ENCODE peak calls at places on chromosomes 16 and 17, in five cellular contexts. B is K562, R is GM12878, C is HepG2, Z is upper lobe of left lung. N is an unnamed sample.

GRCh38 chr16:30882429-30883310 is 11.2 kb downstream of the BCL7C start:
- ATAC-seq in B (peak), Z (no peak), R (no peak), C (peak), N (no peak)

GRCh38 chr17:45052052-45052772 is 780 bp upstream of the DCAKD start:
- ATAC-seq in B (peak), Z (no peak), R (no peak), C (no peak), N (peak)

GRCh38 chr16:86517652-86518258 is 7.4 kb downstream of the FOXF1 start:
- ATAC-seq in Z (no peak), B (peak), C (peak), R (peak), N (peak)

GRCh38 chr16:48089053-48089792 is 66.6 kb downstream of the ABCC12 start:
- ATAC-seq in R (no peak), B (no peak), C (no peak), Z (no peak), N (no peak)

GRCh38 chr16:10168258-10168657 is 14.0 kb downstream of the GRIN2A start:
- ATAC-seq in R (no peak), Z (no peak), B (no peak), C (no peak), N (no peak)

GRCh38 chr17:7632492-7632894 is 2.6 kb downstream of the SHBG start:
- ATAC-seq in R (peak), Z (peak), B (peak), C (peak), N (no peak)

GRCh38 chr16:69363281-69363717 is 11.7 kb upstream of the TMED6 start:
- ATAC-seq in B (no peak), Z (peak), C (peak), R (no peak), N (no peak)

GRCh38 chr17:37068266-37068665 is 119.5 kb downstream of the AATF start:
- ATAC-seq in B (no peak), C (peak), R (no peak), Z (no peak), N (no peak)

GRCh38 chr16:2871926-2872325 is 11.1 kb upstream of the FLYWCH2 start:
- ATAC-seq in Z (no peak), B (no peak), R (no peak), C (no peak), N (no peak)

GRCh38 chr17:27540300-27541105 is 84.3 kb downstream of the KSR1 start:
- ATAC-seq in B (no peak), R (no peak), Z (peak), C (peak), N (peak)

DNA sequence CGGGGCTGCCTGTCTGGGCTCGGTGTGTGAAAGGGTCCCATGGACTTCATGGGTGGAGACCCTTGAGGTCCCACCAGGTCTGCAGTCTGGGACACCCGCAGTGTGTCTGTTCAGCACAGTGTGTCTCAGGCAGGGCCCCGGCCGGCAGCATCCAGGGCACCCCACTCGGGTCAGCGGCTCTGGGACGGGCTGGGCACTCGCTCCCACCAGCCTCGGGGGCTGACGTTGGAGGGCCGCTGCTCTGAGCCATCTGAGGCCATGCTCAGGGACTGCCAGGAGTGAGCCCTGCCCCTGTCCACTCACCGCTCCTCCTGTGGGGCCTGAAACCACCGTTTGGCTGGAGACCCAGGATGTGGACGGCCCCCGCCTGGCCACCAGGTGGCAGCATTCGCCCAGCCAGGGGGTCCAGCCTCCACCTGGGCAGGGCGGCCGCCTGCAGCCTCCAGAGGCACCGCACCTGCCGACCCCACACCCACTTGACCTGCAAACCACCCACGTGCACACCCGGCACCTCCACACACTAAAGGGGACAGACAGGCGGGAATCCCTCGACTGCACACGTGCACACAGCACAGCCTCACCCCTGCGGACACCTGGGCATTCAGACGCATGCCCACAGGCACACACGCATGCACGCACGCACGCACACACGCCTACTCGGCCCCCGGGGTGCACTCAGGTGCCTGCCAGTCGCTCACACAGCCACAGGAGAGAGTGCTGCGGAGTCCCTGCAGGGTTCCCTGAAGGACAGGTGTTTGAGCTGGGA is 10.1 kb upstream of the ZFPM1 start:
- ATAC-seq in R (peak), Z (peak), C (peak), B (peak), N (peak)
- TF ChIP-seq POLR2AphosphoS5 in R (no peak), Z (no peak), C (no peak), B (no peak), N (peak)

GRCh38 chr17:13014801-13015200 is 3.0 kb downstream of the ELAC2 start:
- ATAC-seq in R (no peak), Z (no peak), C (no peak), B (no peak), N (no peak)
- TF ChIP-seq EP300 in R (no peak), Z (no peak), C (no peak), B (no peak), N (no peak)

GRCh38 chr16:89004209-89004831 is 27.3 kb upstream of the CBFA2T3 start:
- ATAC-seq in Z (no peak), C (peak), B (peak), R (peak), N (no peak)
- TF ChIP-seq POLR2AphosphoS5 in Z (no peak), C (no peak), B (peak), R (no peak), N (no peak)

GRCh38 chr17:3802461-3803307 is 1.7 kb upstream of the ITGAE start:
- ATAC-seq in R (no peak), B (no peak), C (peak), Z (no peak), N (peak)
- TF ChIP-seq EP300 in R (no peak), B (no peak), C (peak), Z (no peak), N (no peak)

GRCh38 chr16:17166095-17166494 is 304.7 kb downstream of the XYLT1 start:
- ATAC-seq in B (no peak), R (no peak), C (no peak), Z (no peak), N (no peak)

GRCh38 chr16:17160285-17160854 is 310.4 kb downstream of the XYLT1 start:
- ATAC-seq in C (no peak), R (no peak), Z (no peak), B (no peak), N (no peak)

GRCh38 chr16:17159616-17160015 is 311.1 kb downstream of the XYLT1 start:
- ATAC-seq in C (no peak), Z (no peak), R (no peak), B (no peak), N (no peak)

GRCh38 chr16:17162560-17162959 is 308.2 kb downstream of the XYLT1 start:
- ATAC-seq in B (no peak), R (no peak), Z (no peak), C (no peak), N (no peak)

DNA sequence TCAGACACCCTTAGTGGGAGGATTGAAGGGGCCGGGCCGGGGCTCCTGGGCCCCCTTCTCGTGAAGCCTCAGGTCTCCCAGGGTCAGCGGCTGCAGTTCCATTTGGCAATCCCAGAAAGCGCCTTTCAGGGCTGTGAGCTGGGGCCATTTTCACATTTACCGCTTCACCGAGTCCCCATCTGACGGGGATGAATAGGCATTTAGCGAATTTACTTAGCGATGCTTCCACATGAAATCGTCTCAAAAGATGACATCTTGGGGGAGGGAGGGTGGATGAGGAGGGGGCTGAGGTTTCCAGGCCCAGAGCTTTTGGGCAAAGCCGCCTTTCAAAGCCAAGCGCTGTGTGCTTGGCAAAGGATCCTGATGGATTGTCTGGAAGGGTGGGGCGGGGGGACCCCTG is 309.7 kb downstream of the XYLT1 start:
- ATAC-seq in R (no peak), C (no peak), B (no peak), Z (no peak), N (no peak)
- TF ChIP-seq POLR2AphosphoS5 in R (no peak), C (no peak), B (no peak), Z (no peak), N (no peak)

GRCh38 chr17:29131814-29132682 is 48.1 kb downstream of the MYO18A start:
- ATAC-seq in R (no peak), Z (no peak), C (no peak), B (peak), N (peak)

GRCh38 chr17:29136998-29137730 is 43.0 kb downstream of the MYO18A start:
- ATAC-seq in B (no peak), C (no peak), Z (no peak), R (no peak), N (no peak)

GRCh38 chr17:29135464-29135863 is 44.7 kb downstream of the MYO18A start:
- ATAC-seq in R (no peak), C (no peak), B (no peak), Z (no peak), N (no peak)

GRCh38 chr17:29129731-29130130 is 50.5 kb downstream of the MYO18A start:
- ATAC-seq in R (no peak), B (no peak), C (no peak), Z (peak), N (no peak)

GRCh38 chr17:29133146-29133713 is 47.0 kb downstream of the MYO18A start:
- ATAC-seq in Z (peak), C (peak), B (peak), R (peak), N (peak)
- TF ChIP-seq EP300 in Z (no peak), C (no peak), B (no peak), R (no peak), N (no peak)

DNA sequence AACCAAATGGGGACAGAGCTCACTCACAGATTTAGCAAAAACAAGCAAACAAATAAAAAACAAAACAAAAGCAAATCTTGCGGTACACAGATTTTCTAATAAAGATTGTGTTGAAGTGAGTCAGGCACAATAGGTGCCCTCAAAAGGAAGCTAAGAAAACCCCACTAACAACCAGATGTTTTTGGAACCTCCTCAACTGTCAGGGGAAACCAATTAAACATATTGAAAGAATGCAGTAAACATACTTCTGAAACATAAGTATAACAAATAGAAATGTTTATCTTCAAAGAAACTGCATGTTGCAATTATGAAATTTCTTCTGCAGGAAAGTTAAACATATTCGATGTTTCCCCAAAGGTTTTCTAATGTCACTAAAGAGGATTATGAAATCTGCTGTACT is 110.4 kb upstream of the CORO6 start:
- ATAC-seq in R (no peak), Z (no peak), C (no peak), B (no peak), N (no peak)
- TF ChIP-seq POLR2AphosphoS5 in R (no peak), Z (no peak), C (no peak), B (no peak), N (no peak)

DNA sequence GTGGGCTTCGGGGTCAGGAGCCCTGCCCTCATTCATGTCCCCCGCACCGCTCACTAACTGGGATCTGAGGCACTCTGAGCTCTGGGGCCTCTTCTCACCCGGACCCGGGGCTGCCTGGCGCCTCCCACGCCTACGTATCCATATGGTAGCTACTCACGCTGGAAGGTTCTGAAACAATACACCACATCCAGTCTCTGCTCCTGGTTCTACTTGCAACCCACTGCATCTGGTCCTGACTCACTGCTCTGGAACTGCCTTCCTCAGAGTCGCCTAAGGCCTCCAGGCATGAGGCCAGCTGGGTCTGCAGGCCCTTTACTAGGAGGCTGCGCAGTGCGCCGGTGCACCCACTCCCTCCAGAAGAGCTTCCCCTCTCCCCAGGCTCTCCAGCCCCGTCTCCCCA is 18.1 kb downstream of the USP36 start:
- ATAC-seq in Z (no peak), B (no peak), R (no peak), C (no peak), N (no peak)
- TF ChIP-seq EP300 in Z (no peak), B (no peak), R (no peak), C (no peak), N (no peak)

GRCh38 chr17:50055055-50055425 is 870 bp upstream of the ITGA3 start:
- ATAC-seq in R (peak), Z (peak), C (no peak), B (no peak), N (peak)
- TF ChIP-seq POLR2AphosphoS5 in R (no peak), Z (peak), C (no peak), B (no peak), N (peak)